ENCODE peak calls at places on chromosome 11, in six cellular contexts. F, K, V, W, C and L are unnamed samples.

GRCh38 chr11:94550513-94550912 is 6.8 kb downstream of the FUT4 start:
- DNase-seq in W (no peak), V (no peak), F (no peak), K (no peak), C (no peak), L (no peak)

GRCh38 chr11:94151903-94152677 is 23.4 kb downstream of the PANX1 start:
- DNase-seq in W (peak; percentile 83), F (no peak), C (no peak), K (no peak), V (no peak), L (no peak)

GRCh38 chr11:94623120-94623735 is 56.1 kb downstream of the PIWIL4 start:
- DNase-seq in K (peak; percentile 8), C (peak; percentile 45), V (peak; percentile 76), W (peak; percentile 82), F (peak; percentile 65), L (no peak)

GRCh38 chr11:14021738-14022137 is 59.2 kb downstream of the SPON1 start:
- DNase-seq in V (no peak), W (no peak), K (no peak), C (no peak), F (no peak), L (no peak)

GRCh38 chr11:47672283-47672730 is 29.9 kb upstream of the MTCH2 start:
- DNase-seq in V (no peak), K (no peak), F (no peak), C (no peak), W (no peak), L (no peak)

GRCh38 chr11:2536440-2536989 is 91.7 kb downstream of the KCNQ1 start:
- DNase-seq in W (no peak), C (no peak), V (no peak), K (no peak), F (no peak), L (no peak)

GRCh38 chr11:94030059-94030458 is 8.9 kb downstream of the HEPHL1 start:
- DNase-seq in F (no peak), K (no peak), W (no peak), V (no peak), C (no peak), L (no peak)

GRCh38 chr11:5624489-5625278 is at the start of gene TRIM34:
- DNase-seq in V (peak; percentile 18), F (peak; percentile 25), K (peak; percentile 12), C (peak; percentile 38), W (peak; percentile 67), L (peak; percentile 84)

GRCh38 chr11:130397780-130398179 is 30.6 kb downstream of the ADAMTS8 start:
- DNase-seq in F (no peak), W (no peak), V (no peak), K (no peak), C (no peak), L (no peak)

GRCh38 chr11:93662177-93662575 is 694 bp downstream of the CEP295 start:
- DNase-seq in F (no peak), W (no peak), V (no peak), C (no peak), K (no peak), L (no peak)

GRCh38 chr11:11363674-11364073 is 10.6 kb upstream of the CSNK2A3 start:
- DNase-seq in V (no peak), K (no peak), F (no peak), W (no peak), C (no peak), L (no peak)

GRCh38 chr11:84234011-84234410 is 947.8 kb upstream of the CCDC90B start:
- DNase-seq in V (no peak), C (no peak), W (no peak), F (no peak), K (no peak), L (no peak)

GRCh38 chr11:58921778-58922390 is 17.4 kb upstream of the GLYATL1 start:
- DNase-seq in W (no peak), K (no peak), F (no peak), V (no peak), C (no peak), L (no peak)

GRCh38 chr11:93741882-93742226 is 382 bp downstream of the C11orf54 start:
- DNase-seq in W (no peak), V (peak; percentile 28), K (no peak), C (no peak), F (no peak), L (no peak)

GRCh38 chr11:13776134-13776815 is 107.8 kb downstream of the FAR1 start:
- DNase-seq in F (no peak), C (peak; percentile 43), K (no peak), W (no peak), V (no peak), L (peak; percentile 29)

GRCh38 chr11:106152013-106152412 is 74.6 kb downstream of the AASDHPPT start:
- DNase-seq in C (no peak), K (no peak), W (peak; percentile 19), F (no peak), V (no peak), L (no peak)

GRCh38 chr11:67006029-67006884 is 16.7 kb upstream of the SYT12 start:
- DNase-seq in W (no peak), C (peak; percentile 12), V (peak; percentile 73), K (no peak), F (peak; percentile 49), L (no peak)

GRCh38 chr11:69682221-69682620 is 7.1 kb upstream of the LTO1 start:
- DNase-seq in V (no peak), W (no peak), F (no peak), C (no peak), K (no peak), L (no peak)

GRCh38 chr11:46560300-46561025 is 33.4 kb downstream of the AMBRA1 start:
- DNase-seq in W (peak; percentile 41), V (no peak), K (no peak), F (peak; percentile 33), C (no peak), L (no peak)

GRCh38 chr11:10461276-10461790 is 6.3 kb downstream of the AMPD3 start:
- DNase-seq in F (no peak), V (no peak), C (no peak), K (no peak), W (no peak), L (no peak)

GRCh38 chr11:62069961-62070919 is 53.6 kb upstream of the INCENP start:
- DNase-seq in W (no peak), V (no peak), C (no peak), F (no peak), K (no peak), L (no peak)

GRCh38 chr11:26244207-26244606 is 87.7 kb upstream of the ANO3 start:
- DNase-seq in V (no peak), F (no peak), K (no peak), C (no peak), W (no peak), L (no peak)